ENCODE peak calls at places on chromosomes 2 and 18, in four cellular contexts. One of them, this sample, is unnamed.

GRCh38 chr2:219404954-219405353 is 13.2 kb upstream of the DES start:
- DNase-seq in foreskin fibroblast: no peak
- DNase-seq in GM23338: peak; percentile 67
- DNase-seq in GM20000: no peak
- DNase-seq in this sample: no peak

GRCh38 chr18:76565238-76566173 is 70.5 kb upstream of the ZNF516 start:
- DNase-seq in foreskin fibroblast: peak; percentile 94
- DNase-seq in GM20000: no peak
- DNase-seq in GM23338: peak; percentile 89
- DNase-seq in this sample: peak; percentile 90

GRCh38 chr2:191321861-191322662 is 76.9 kb downstream of the MYO1B start:
- DNase-seq in GM23338: peak; percentile 88
- DNase-seq in GM20000: no peak
- DNase-seq in foreskin fibroblast: peak; percentile 45
- DNase-seq in this sample: peak; percentile 79

GRCh38 chr2:66430906-66431619 is 3.9 kb upstream of the MEIS1 start:
- DNase-seq in foreskin fibroblast: no peak
- DNase-seq in GM23338: peak; percentile 37
- DNase-seq in GM20000: no peak
- DNase-seq in this sample: no peak

GRCh38 chr2:237742191-237742590 is 56.4 kb upstream of the RBM44 start:
- DNase-seq in foreskin fibroblast: no peak
- DNase-seq in GM23338: no peak
- DNase-seq in GM20000: no peak
- DNase-seq in this sample: no peak

GRCh38 chr2:170190172-170190571 is 12.2 kb downstream of the MYO3B start:
- DNase-seq in GM20000: no peak
- DNase-seq in foreskin fibroblast: no peak
- DNase-seq in GM23338: no peak
- DNase-seq in this sample: no peak

GRCh38 chr2:177592945-177593344 is 200.4 kb downstream of the AGPS start:
- DNase-seq in GM20000: no peak
- DNase-seq in foreskin fibroblast: no peak
- DNase-seq in GM23338: no peak
- DNase-seq in this sample: no peak

GRCh38 chr2:96437512-96437911 is 67.6 kb downstream of the NEURL3 start:
- DNase-seq in GM23338: no peak
- DNase-seq in foreskin fibroblast: no peak
- DNase-seq in GM20000: no peak
- DNase-seq in this sample: no peak

GRCh38 chr2:43605079-43605655 is 9.3 kb upstream of the THADA start:
- DNase-seq in foreskin fibroblast: peak; percentile 56
- DNase-seq in GM20000: peak; percentile 28
- DNase-seq in GM23338: peak; percentile 77
- DNase-seq in this sample: peak; percentile 65

GRCh38 chr18:2656237-2657042 is 914 bp downstream of the SMCHD1 start:
- DNase-seq in GM20000: peak; percentile 38
- DNase-seq in GM23338: peak; percentile 55
- DNase-seq in foreskin fibroblast: peak; percentile 30
- DNase-seq in this sample: peak; percentile 19

GRCh38 chr18:4755848-4756247 is 300.7 kb upstream of the DLGAP1 start:
- DNase-seq in GM20000: peak; percentile 3
- DNase-seq in foreskin fibroblast: no peak
- DNase-seq in GM23338: no peak
- DNase-seq in this sample: no peak

GRCh38 chr18:2903006-2903405 is 56.2 kb downstream of the EMILIN2 start:
- DNase-seq in foreskin fibroblast: peak; percentile 83
- DNase-seq in GM20000: no peak
- DNase-seq in GM23338: no peak
- DNase-seq in this sample: peak; percentile 39

GRCh38 chr18:33959609-33960008 is 265.1 kb downstream of the NOL4 start:
- DNase-seq in foreskin fibroblast: no peak
- DNase-seq in GM23338: no peak
- DNase-seq in GM20000: no peak
- DNase-seq in this sample: no peak

GRCh38 chr2:164495491-164496223 is 125.6 kb downstream of the GRB14 start:
- DNase-seq in foreskin fibroblast: peak; percentile 14
- DNase-seq in GM23338: peak; percentile 78
- DNase-seq in GM20000: no peak
- DNase-seq in this sample: peak; percentile 53

GRCh38 chr2:29039718-29040480 is 34.4 kb downstream of the PCARE start:
- DNase-seq in GM20000: peak; percentile 42
- DNase-seq in GM23338: no peak
- DNase-seq in foreskin fibroblast: no peak
- DNase-seq in this sample: no peak

GRCh38 chr2:158893057-158893456 is 75.4 kb upstream of the TANC1 start:
- DNase-seq in GM20000: no peak
- DNase-seq in GM23338: no peak
- DNase-seq in foreskin fibroblast: peak; percentile 45
- DNase-seq in this sample: no peak

GRCh38 chr2:71700041-71700879 is 246.9 kb downstream of the DYSF start:
- DNase-seq in GM23338: no peak
- DNase-seq in foreskin fibroblast: no peak
- DNase-seq in GM20000: no peak
- DNase-seq in this sample: no peak

GRCh38 chr2:71934320-71934593 is 213.4 kb downstream of the CYP26B1 start:
- DNase-seq in foreskin fibroblast: no peak
- DNase-seq in GM23338: no peak
- DNase-seq in GM20000: no peak
- DNase-seq in this sample: no peak

GRCh38 chr2:33034784-33035183 is 88.0 kb downstream of the LTBP1 start:
- DNase-seq in GM23338: no peak
- DNase-seq in foreskin fibroblast: peak; percentile 32
- DNase-seq in GM20000: no peak
- DNase-seq in this sample: peak; percentile 47

GRCh38 chr18:44781890-44782289 is 101.2 kb downstream of the SETBP1 start:
- DNase-seq in GM20000: no peak
- DNase-seq in GM23338: no peak
- DNase-seq in foreskin fibroblast: peak; percentile 74
- DNase-seq in this sample: no peak

GRCh38 chr18:8794133-8794986 is 89.0 kb downstream of the MTCL1 start:
- DNase-seq in GM23338: no peak
- DNase-seq in foreskin fibroblast: peak; percentile 79
- DNase-seq in GM20000: no peak
- DNase-seq in this sample: peak; percentile 84

GRCh38 chr2:60366178-60366577 is 187.3 kb downstream of the BCL11A start:
- DNase-seq in GM20000: no peak
- DNase-seq in foreskin fibroblast: no peak
- DNase-seq in GM23338: no peak
- DNase-seq in this sample: no peak

GRCh38 chr2:134228493-134228903 is 25.4 kb upstream of the MGAT5 start:
- DNase-seq in GM20000: no peak
- DNase-seq in GM23338: peak; percentile 50
- DNase-seq in foreskin fibroblast: no peak
- DNase-seq in this sample: peak; percentile 42

GRCh38 chr2:88038263-88039105 is 17.1 kb downstream of the KRCC1 start:
- DNase-seq in foreskin fibroblast: peak; percentile 87
- DNase-seq in GM20000: no peak
- DNase-seq in GM23338: no peak
- DNase-seq in this sample: peak; percentile 92

GRCh38 chr2:239379641-239380170 is 21.1 kb downstream of the HDAC4 start:
- DNase-seq in GM23338: peak; percentile 41
- DNase-seq in GM20000: no peak
- DNase-seq in foreskin fibroblast: no peak
- DNase-seq in this sample: no peak

GRCh38 chr2:63661076-63661475 is 72.3 kb downstream of the MDH1 start:
- DNase-seq in GM23338: no peak
- DNase-seq in GM20000: no peak
- DNase-seq in foreskin fibroblast: peak; percentile 84
- DNase-seq in this sample: peak; percentile 98

GRCh38 chr18:13639196-13639595 is 87.2 kb downstream of the FAM210A start:
- DNase-seq in foreskin fibroblast: no peak
- DNase-seq in GM23338: no peak
- DNase-seq in GM20000: no peak
- DNase-seq in this sample: no peak

GRCh38 chr18:13641551-13642439 is 84.6 kb downstream of the FAM210A start:
- DNase-seq in GM23338: peak; percentile 72
- DNase-seq in foreskin fibroblast: no peak
- DNase-seq in GM20000: peak; percentile 40
- DNase-seq in this sample: no peak

GRCh38 chr18:13638684-13639083 is 87.7 kb downstream of the FAM210A start:
- DNase-seq in GM20000: no peak
- DNase-seq in foreskin fibroblast: no peak
- DNase-seq in GM23338: no peak
- DNase-seq in this sample: no peak

GRCh38 chr18:13642440-13642827 is 83.9 kb downstream of the FAM210A start:
- DNase-seq in foreskin fibroblast: no peak
- DNase-seq in GM23338: no peak
- DNase-seq in GM20000: peak; percentile 47
- DNase-seq in this sample: no peak

DNA sequence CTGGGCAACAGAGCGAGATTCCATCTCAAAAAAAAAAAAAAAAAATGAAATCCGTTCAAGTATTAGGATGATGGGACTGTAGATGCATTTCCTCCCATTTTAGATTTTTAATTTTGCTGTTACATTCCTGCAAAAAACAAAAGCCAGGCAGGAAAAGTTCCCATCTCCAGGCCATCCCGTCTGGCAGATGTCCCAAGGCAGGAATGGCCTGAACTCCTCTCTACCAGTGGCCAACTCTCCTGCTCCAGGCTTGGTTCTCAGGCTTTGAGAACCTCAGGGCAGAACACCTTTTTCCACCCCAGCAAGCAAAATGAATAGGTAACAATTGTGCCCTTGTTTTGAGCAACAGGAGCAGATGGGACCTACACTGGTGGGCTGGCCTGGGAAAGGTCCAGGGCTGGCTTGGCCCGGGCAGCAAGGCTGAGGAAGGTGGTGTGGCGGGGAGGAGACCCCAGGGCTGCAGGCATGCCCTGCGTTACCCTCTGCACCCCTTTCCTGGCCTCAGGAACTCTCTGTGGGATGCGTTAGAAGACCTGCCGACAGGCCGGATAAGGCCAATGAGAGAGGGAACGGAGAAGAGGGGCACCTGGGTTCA is 86.0 kb downstream of the FAM210A start:
- DNase-seq in foreskin fibroblast: no peak
- DNase-seq in GM20000: no peak
- DNase-seq in GM23338: no peak
- DNase-seq in this sample: no peak
- TF ChIP-seq CTCF in foreskin fibroblast: no peak
- TF ChIP-seq CTCF in GM20000: no peak
- TF ChIP-seq CTCF in GM23338: no peak
- TF ChIP-seq CTCF in this sample: no peak

GRCh38 chr2:143282684-143283083 is 153.5 kb downstream of the ARHGAP15 start:
- DNase-seq in GM23338: peak; percentile 77
- DNase-seq in GM20000: no peak
- DNase-seq in foreskin fibroblast: no peak
- DNase-seq in this sample: no peak
- TF ChIP-seq CTCF in GM23338: peak; percentile 75
- TF ChIP-seq CTCF in GM20000: peak; percentile 7
- TF ChIP-seq CTCF in foreskin fibroblast: peak; percentile 16
- TF ChIP-seq CTCF in this sample: peak; percentile 45

DNA sequence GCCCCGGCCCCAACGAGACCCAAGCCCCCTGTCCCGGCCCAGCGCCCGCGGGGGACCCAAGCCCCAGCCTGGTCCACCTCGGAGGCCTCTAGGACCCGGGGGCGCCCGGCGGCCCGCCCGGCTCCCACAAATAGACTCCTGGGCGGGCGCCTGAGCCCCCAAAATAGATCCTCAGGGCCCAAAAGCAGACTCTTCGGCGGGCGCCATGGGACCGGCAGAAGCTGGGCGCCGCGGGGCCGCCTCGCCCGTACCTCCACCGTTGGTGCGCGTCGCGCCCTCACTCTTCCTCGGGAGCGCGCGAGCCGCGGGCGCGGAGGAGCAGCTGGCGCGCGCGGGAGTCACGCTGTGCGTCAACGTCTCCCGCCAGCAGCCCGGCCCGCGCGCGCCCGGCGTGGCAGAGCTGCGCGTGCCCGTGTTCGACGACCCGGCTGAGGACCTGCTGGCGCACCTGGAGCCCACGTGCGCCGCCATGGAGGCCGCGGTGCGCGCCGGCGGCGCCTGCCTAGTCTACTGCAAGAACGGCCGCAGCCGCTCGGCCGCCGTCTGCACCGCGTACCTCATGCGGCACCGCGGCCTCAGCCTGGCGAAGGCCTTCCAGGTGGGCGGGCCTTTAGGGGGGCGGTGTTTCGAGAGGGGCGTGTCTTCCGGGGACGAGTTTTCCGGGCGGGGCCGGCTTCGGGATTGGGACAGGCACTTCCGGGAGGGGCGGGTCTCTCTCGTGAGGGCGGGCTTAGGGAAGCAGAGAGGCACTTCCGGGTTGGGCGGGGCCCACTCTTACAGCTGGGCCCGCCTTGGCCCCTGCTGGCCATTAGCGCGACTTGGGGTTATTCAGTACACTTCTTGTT is 545 bp downstream of the DUSP28 start:
- DNase-seq in foreskin fibroblast: peak; percentile 98
- DNase-seq in GM23338: peak; percentile 99
- DNase-seq in GM20000: peak; percentile 98
- DNase-seq in this sample: peak; percentile 97
- TF ChIP-seq CTCF in foreskin fibroblast: no peak
- TF ChIP-seq CTCF in GM23338: no peak
- TF ChIP-seq CTCF in GM20000: no peak
- TF ChIP-seq CTCF in this sample: peak; percentile 56

GRCh38 chr2:130762910-130763385 is 7.6 kb downstream of the AMER3 start:
- DNase-seq in GM23338: no peak
- DNase-seq in foreskin fibroblast: no peak
- DNase-seq in GM20000: no peak
- DNase-seq in this sample: no peak

GRCh38 chr2:130760754-130761751 is 5.7 kb downstream of the AMER3 start:
- DNase-seq in foreskin fibroblast: no peak
- DNase-seq in GM23338: no peak
- DNase-seq in GM20000: no peak
- DNase-seq in this sample: no peak

GRCh38 chr2:130764035-130764820 is 8.9 kb downstream of the AMER3 start:
- DNase-seq in GM20000: no peak
- DNase-seq in foreskin fibroblast: no peak
- DNase-seq in GM23338: no peak
- DNase-seq in this sample: no peak

GRCh38 chr2:130763405-130763804 is 8.1 kb downstream of the AMER3 start:
- DNase-seq in foreskin fibroblast: no peak
- DNase-seq in GM23338: no peak
- DNase-seq in GM20000: no peak
- DNase-seq in this sample: no peak

DNA sequence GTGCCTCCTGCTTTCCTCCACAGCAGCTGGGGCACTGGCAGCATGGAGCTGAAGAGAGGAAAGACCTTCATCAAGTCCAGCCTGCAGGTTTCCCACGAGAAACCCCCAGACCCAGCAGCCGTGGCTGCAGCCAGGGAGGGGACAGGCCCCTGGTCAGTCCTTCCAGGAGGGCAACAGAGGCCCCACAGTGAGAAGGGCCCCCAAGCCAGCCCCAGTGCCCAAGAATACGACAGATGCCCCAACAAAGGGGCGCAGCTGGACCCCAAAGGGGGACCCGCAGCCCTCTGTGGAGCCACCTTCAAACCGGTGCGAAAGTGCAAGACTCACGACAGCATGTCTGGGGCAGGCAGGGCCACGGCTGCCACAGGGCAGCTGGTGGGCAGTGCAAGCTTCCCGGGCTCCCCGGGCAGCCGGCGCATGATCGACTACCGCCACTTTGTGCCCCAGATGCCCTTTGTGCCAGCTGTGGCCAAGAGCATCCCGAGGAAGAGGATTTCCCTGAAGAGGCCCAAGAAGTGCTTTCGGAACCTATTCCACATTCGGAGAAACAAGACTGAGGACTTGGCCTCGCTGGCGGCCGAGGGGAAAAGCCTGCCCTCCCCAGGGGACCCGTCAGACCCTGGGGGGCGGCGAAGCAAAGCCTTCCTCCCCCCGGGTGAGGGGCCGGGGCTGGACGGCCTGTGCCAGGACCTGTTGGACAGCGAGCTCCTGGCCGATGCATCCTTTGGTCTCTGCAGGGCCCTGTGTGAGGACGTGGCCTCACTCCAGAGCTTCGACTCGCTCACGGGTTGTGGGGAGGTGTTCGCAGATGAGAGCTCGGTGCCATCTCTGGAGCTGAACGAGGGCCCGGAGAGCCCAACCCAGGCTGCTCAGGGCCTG is 6.9 kb downstream of the AMER3 start:
- DNase-seq in GM23338: no peak
- DNase-seq in GM20000: no peak
- DNase-seq in foreskin fibroblast: no peak
- DNase-seq in this sample: no peak
- TF ChIP-seq CTCF in GM23338: no peak
- TF ChIP-seq CTCF in GM20000: no peak
- TF ChIP-seq CTCF in foreskin fibroblast: no peak
- TF ChIP-seq CTCF in this sample: no peak

This sample was measured in HFFc6.